ENCODE peak calls at places on chromosomes 16 and 17, in five cellular contexts. One of them, this sample, is unnamed.

GRCh38 chr17:66960623-66961022 is 3.9 kb upstream of the CACNG4 start:
- DNase-seq in body of pancreas: no peak
- DNase-seq in esophagus squamous epithelium: no peak
- DNase-seq in A549: no peak
- DNase-seq in uterus: no peak
- DNase-seq in this sample: no peak

GRCh38 chr17:69434164-69434579 is 19.7 kb downstream of the MAP2K6 start:
- DNase-seq in body of pancreas: peak; percentile 14
- DNase-seq in esophagus squamous epithelium: no peak
- DNase-seq in uterus: no peak
- DNase-seq in A549: no peak
- DNase-seq in this sample: peak; percentile 28

GRCh38 chr17:8222380-8222629 is 11.9 kb upstream of the AURKB start:
- DNase-seq in body of pancreas: no peak
- DNase-seq in uterus: no peak
- DNase-seq in A549: no peak
- DNase-seq in esophagus squamous epithelium: no peak
- DNase-seq in this sample: no peak

GRCh38 chr17:17372856-17373520 is 69.8 kb downstream of the NT5M start:
- DNase-seq in esophagus squamous epithelium: no peak
- DNase-seq in uterus: no peak
- DNase-seq in body of pancreas: no peak
- DNase-seq in A549: no peak
- DNase-seq in this sample: no peak

GRCh38 chr16:66266436-66267286 is 99.8 kb upstream of the CDH5 start:
- DNase-seq in uterus: peak; percentile 83
- DNase-seq in esophagus squamous epithelium: no peak
- DNase-seq in A549: no peak
- DNase-seq in body of pancreas: no peak
- DNase-seq in this sample: peak; percentile 83

GRCh38 chr17:13073013-13073412 is 55.2 kb upstream of the ELAC2 start:
- DNase-seq in uterus: no peak
- DNase-seq in body of pancreas: no peak
- DNase-seq in A549: no peak
- DNase-seq in esophagus squamous epithelium: no peak
- DNase-seq in this sample: no peak

GRCh38 chr16:54462151-54462651 is 175.6 kb upstream of the IRX3 start:
- DNase-seq in uterus: no peak
- DNase-seq in A549: no peak
- DNase-seq in esophagus squamous epithelium: no peak
- DNase-seq in body of pancreas: no peak
- DNase-seq in this sample: no peak

GRCh38 chr16:79658301-79659001 is 57.9 kb upstream of the MAF start:
- DNase-seq in A549: peak; percentile 29
- DNase-seq in body of pancreas: no peak
- DNase-seq in uterus: no peak
- DNase-seq in esophagus squamous epithelium: no peak
- DNase-seq in this sample: no peak

GRCh38 chr17:55238931-55239297 is 25.8 kb upstream of the HLF start:
- DNase-seq in body of pancreas: peak; percentile 22
- DNase-seq in esophagus squamous epithelium: no peak
- DNase-seq in uterus: no peak
- DNase-seq in A549: peak; percentile 49
- DNase-seq in this sample: no peak

GRCh38 chr17:56793947-56794346 is 39.8 kb downstream of the C17orf67 start:
- DNase-seq in esophagus squamous epithelium: no peak
- DNase-seq in uterus: no peak
- DNase-seq in body of pancreas: no peak
- DNase-seq in A549: no peak
- DNase-seq in this sample: no peak

GRCh38 chr16:67959520-67959919 is 8.9 kb downstream of the SLC12A4 start:
- DNase-seq in A549: no peak
- DNase-seq in body of pancreas: no peak
- DNase-seq in uterus: no peak
- DNase-seq in esophagus squamous epithelium: no peak
- DNase-seq in this sample: peak; percentile 84

GRCh38 chr17:247767-248166 is 66.3 kb upstream of the DOC2B start:
- DNase-seq in body of pancreas: peak; percentile 55
- DNase-seq in esophagus squamous epithelium: no peak
- DNase-seq in A549: no peak
- DNase-seq in uterus: peak; percentile 26
- DNase-seq in this sample: peak; percentile 8

GRCh38 chr16:69513180-69513966 is 52.4 kb upstream of the NFAT5 start:
- DNase-seq in esophagus squamous epithelium: no peak
- DNase-seq in uterus: no peak
- DNase-seq in A549: no peak
- DNase-seq in body of pancreas: no peak
- DNase-seq in this sample: no peak

GRCh38 chr17:27535975-27536374 is 79.7 kb downstream of the KSR1 start:
- DNase-seq in esophagus squamous epithelium: no peak
- DNase-seq in uterus: no peak
- DNase-seq in body of pancreas: no peak
- DNase-seq in A549: no peak
- DNase-seq in this sample: no peak

GRCh38 chr17:1676401-1676800 is 8.3 kb downstream of the PRPF8 start:
- DNase-seq in uterus: no peak
- DNase-seq in esophagus squamous epithelium: no peak
- DNase-seq in body of pancreas: no peak
- DNase-seq in A549: no peak
- DNase-seq in this sample: no peak

GRCh38 chr16:3534126-3534525 is 33.3 kb downstream of the CLUAP1 start:
- DNase-seq in esophagus squamous epithelium: no peak
- DNase-seq in body of pancreas: no peak
- DNase-seq in uterus: no peak
- DNase-seq in A549: no peak
- DNase-seq in this sample: no peak

GRCh38 chr16:54210437-54211081 is 76.0 kb downstream of the IRX3 start:
- DNase-seq in uterus: no peak
- DNase-seq in body of pancreas: no peak
- DNase-seq in esophagus squamous epithelium: no peak
- DNase-seq in A549: no peak
- DNase-seq in this sample: no peak

GRCh38 chr16:4679156-4679853 is 14.1 kb upstream of the NUDT16L1 start:
- DNase-seq in esophagus squamous epithelium: no peak
- DNase-seq in A549: no peak
- DNase-seq in uterus: peak; percentile 65
- DNase-seq in body of pancreas: no peak
- DNase-seq in this sample: no peak

GRCh38 chr16:57409065-57409464 is 4.5 kb downstream of the CCL17 start:
- DNase-seq in uterus: no peak
- DNase-seq in esophagus squamous epithelium: no peak
- DNase-seq in A549: no peak
- DNase-seq in body of pancreas: no peak
- DNase-seq in this sample: no peak

GRCh38 chr16:57405194-57405593 is 627 bp downstream of the CCL17 start:
- DNase-seq in uterus: no peak
- DNase-seq in body of pancreas: no peak
- DNase-seq in A549: no peak
- DNase-seq in esophagus squamous epithelium: no peak
- DNase-seq in this sample: no peak

GRCh38 chr16:57406881-57407280 is 2.3 kb downstream of the CCL17 start:
- DNase-seq in A549: no peak
- DNase-seq in esophagus squamous epithelium: no peak
- DNase-seq in uterus: no peak
- DNase-seq in body of pancreas: no peak
- DNase-seq in this sample: no peak

GRCh38 chr16:57409870-57410585 is 5.5 kb downstream of the CCL17 start:
- DNase-seq in body of pancreas: no peak
- DNase-seq in uterus: no peak
- DNase-seq in A549: no peak
- DNase-seq in esophagus squamous epithelium: no peak
- DNase-seq in this sample: no peak

GRCh38 chr16:57407521-57408353 is 3.2 kb downstream of the CCL17 start:
- DNase-seq in uterus: no peak
- DNase-seq in body of pancreas: no peak
- DNase-seq in A549: no peak
- DNase-seq in esophagus squamous epithelium: no peak
- DNase-seq in this sample: no peak
- H3K4me1 ChIP-seq in uterus: no peaks in the 10 kb centered on the region
- H3K4me1 ChIP-seq in body of pancreas: no peaks in the 10 kb centered on the region
- H3K4me1 ChIP-seq in A549: no peaks in the 10 kb centered on the region
- H3K4me1 ChIP-seq in esophagus squamous epithelium: peaks cover 17% of the 10 kb centered on the region
- H3K4me1 ChIP-seq in this sample: peaks cover 11% of the 10 kb centered on the region

GRCh38 chr17:30600830-30601494 is 123.8 kb downstream of the GOSR1 start:
- DNase-seq in uterus: no peak
- DNase-seq in esophagus squamous epithelium: no peak
- DNase-seq in A549: peak; percentile 48
- DNase-seq in body of pancreas: no peak
- DNase-seq in this sample: no peak

GRCh38 chr17:30599424-30600061 is 122.3 kb downstream of the GOSR1 start:
- DNase-seq in uterus: no peak
- DNase-seq in A549: no peak
- DNase-seq in esophagus squamous epithelium: no peak
- DNase-seq in body of pancreas: no peak
- DNase-seq in this sample: no peak

GRCh38 chr17:30597776-30598288 is 120.6 kb downstream of the GOSR1 start:
- DNase-seq in A549: no peak
- DNase-seq in uterus: no peak
- DNase-seq in body of pancreas: no peak
- DNase-seq in esophagus squamous epithelium: no peak
- DNase-seq in this sample: no peak

GRCh38 chr17:30605027-30605426 is 127.8 kb downstream of the GOSR1 start:
- DNase-seq in body of pancreas: no peak
- DNase-seq in A549: no peak
- DNase-seq in esophagus squamous epithelium: no peak
- DNase-seq in uterus: no peak
- DNase-seq in this sample: no peak

GRCh38 chr17:30600062-30600829 is 123.0 kb downstream of the GOSR1 start:
- DNase-seq in A549: peak; percentile 98
- DNase-seq in esophagus squamous epithelium: peak; percentile 25
- DNase-seq in uterus: peak; percentile 70
- DNase-seq in body of pancreas: peak; percentile 84
- DNase-seq in this sample: peak; percentile 91
- TF ChIP-seq POLR2A in A549: peak; percentile 89
- TF ChIP-seq POLR2A in esophagus squamous epithelium: peak; percentile 80
- TF ChIP-seq POLR2A in uterus: peak; percentile 29
- TF ChIP-seq POLR2A in body of pancreas: peak; percentile 95
- TF ChIP-seq POLR2A in this sample: no peak

DNA sequence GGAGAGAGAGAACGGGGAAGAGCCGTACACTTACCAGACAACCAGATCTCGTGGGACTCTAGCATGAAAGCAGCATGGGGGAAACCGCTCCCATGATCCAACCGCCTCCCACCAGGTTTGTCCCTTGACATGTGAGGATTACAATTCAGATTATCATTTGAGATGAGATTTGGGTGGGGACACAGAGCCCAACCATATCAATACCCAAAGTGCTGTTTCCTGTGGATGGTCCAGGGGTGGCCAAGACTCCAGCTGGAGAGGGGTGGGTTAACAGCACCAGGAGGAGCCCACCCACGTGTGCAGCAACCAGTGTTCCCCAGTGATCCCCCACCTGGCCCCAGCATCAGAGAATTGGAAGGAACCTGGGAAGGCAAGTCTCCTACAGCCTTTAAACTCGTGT is 50.2 kb upstream of the CMIP start:
- DNase-seq in A549: no peak
- DNase-seq in uterus: no peak
- DNase-seq in body of pancreas: no peak
- DNase-seq in esophagus squamous epithelium: no peak
- DNase-seq in this sample: no peak
- H3K4me3 ChIP-seq in A549: no peak overlapping the region
- H3K4me3 ChIP-seq in uterus: no peak overlapping the region
- H3K4me3 ChIP-seq in body of pancreas: no peak overlapping the region
- H3K4me3 ChIP-seq in esophagus squamous epithelium: no peak overlapping the region
- H3K4me3 ChIP-seq in this sample: no peak overlapping the region

GRCh38 chr16:11629071-11630030 is 38.9 kb upstream of the SNN start:
- DNase-seq in body of pancreas: peak; percentile 60
- DNase-seq in A549: no peak
- DNase-seq in uterus: no peak
- DNase-seq in esophagus squamous epithelium: no peak
- DNase-seq in this sample: peak; percentile 55

GRCh38 chr16:11633113-11633512 is 35.1 kb upstream of the SNN start:
- DNase-seq in body of pancreas: no peak
- DNase-seq in uterus: no peak
- DNase-seq in esophagus squamous epithelium: no peak
- DNase-seq in A549: no peak
- DNase-seq in this sample: no peak

GRCh38 chr16:11630230-11631056 is 37.8 kb upstream of the SNN start:
- DNase-seq in esophagus squamous epithelium: no peak
- DNase-seq in uterus: no peak
- DNase-seq in body of pancreas: peak; percentile 24
- DNase-seq in A549: no peak
- DNase-seq in this sample: no peak

GRCh38 chr16:11632455-11632921 is 35.8 kb upstream of the SNN start:
- DNase-seq in A549: no peak
- DNase-seq in esophagus squamous epithelium: no peak
- DNase-seq in uterus: peak; percentile 71
- DNase-seq in body of pancreas: peak; percentile 49
- DNase-seq in this sample: peak; percentile 71

GRCh38 chr16:11631214-11631613 is 37.0 kb upstream of the SNN start:
- DNase-seq in esophagus squamous epithelium: no peak
- DNase-seq in uterus: no peak
- DNase-seq in body of pancreas: no peak
- DNase-seq in A549: no peak
- DNase-seq in this sample: no peak
- H3K4me1 ChIP-seq in esophagus squamous epithelium: peaks cover 28% of the 10 kb centered on the region
- H3K4me1 ChIP-seq in uterus: no peaks in the 10 kb centered on the region
- H3K4me1 ChIP-seq in body of pancreas: peaks cover 33% of the 10 kb centered on the region
- H3K4me1 ChIP-seq in A549: peaks cover 26% of the 10 kb centered on the region
- H3K4me1 ChIP-seq in this sample: peaks cover 60% of the 10 kb centered on the region

DNA sequence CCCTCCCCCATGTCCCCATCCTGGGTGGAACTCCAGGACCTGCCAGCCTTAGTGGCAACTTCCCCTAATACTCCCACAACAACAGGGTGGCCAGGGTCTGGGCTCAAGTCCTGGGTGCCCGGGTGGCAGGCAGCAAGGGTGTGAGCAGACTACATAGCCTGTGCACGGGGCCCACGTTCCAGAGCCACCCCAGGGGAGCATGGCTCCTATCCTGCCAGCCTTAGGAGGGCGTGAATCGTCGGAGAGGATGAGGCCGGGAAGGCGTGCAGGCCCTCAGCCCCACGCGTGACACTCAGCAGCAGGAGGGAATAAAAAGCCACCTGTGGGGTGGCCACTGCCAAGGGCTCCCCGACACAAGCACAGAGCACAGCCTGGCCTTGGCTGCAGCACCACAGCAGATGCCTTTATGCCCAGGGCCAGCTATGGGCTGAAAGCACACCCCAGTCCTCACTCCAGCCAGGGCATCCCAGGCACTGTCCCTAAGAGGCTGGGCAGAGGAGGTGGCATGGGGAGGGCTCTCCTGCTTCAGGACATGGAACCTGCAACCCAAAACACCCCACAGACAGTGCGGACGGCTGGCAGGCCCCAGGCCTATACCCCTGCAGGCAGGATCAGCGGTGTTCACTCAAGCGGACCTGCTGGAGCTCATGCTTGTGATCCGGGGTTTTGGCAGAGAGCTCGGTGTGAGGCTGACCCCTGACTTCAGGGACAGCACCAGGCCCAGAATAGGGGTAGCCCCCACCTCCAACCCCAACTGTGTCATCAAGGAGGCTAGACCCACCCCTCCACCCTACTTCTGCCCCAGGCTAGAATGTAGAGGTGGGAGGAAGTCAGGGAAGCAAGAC is 2.7 kb downstream of the BCAR1 start:
- DNase-seq in A549: no peak
- DNase-seq in body of pancreas: no peak
- DNase-seq in uterus: no peak
- DNase-seq in esophagus squamous epithelium: no peak
- DNase-seq in this sample: no peak
- TF ChIP-seq POLR2A in A549: no peak
- TF ChIP-seq POLR2A in body of pancreas: no peak
- TF ChIP-seq POLR2A in uterus: no peak
- TF ChIP-seq POLR2A in esophagus squamous epithelium: no peak
- TF ChIP-seq POLR2A in this sample: no peak

This sample was measured in heart left ventricle.